ENCODE peak calls at places on chromosomes 1 and 21, in seven cellular contexts. E is left ventricle myocardium inferior, D is choroid plexus epithelial cell, Y is HepG2, A is esophagus squamous epithelium, V is HFF-Myc, S is H9. C is an unnamed sample.

GRCh38 chr21:14589855-14590563 is 43.9 kb upstream of the SAMSN1 start:
- DNase-seq in E (no peak), D (no peak), Y (no peak), A (no peak), V (no peak), S (no peak), C (no peak)

GRCh38 chr1:42957880-42958487 is 684 bp downstream of the SLC2A1 start:
- DNase-seq in E (peak; percentile 65), D (no peak), Y (no peak), A (no peak), V (no peak), S (no peak), C (no peak)

GRCh38 chr1:8329439-8329838 is 11.5 kb downstream of the SLC45A1 start:
- DNase-seq in E (no peak), D (no peak), Y (no peak), A (no peak), V (no peak), S (no peak), C (no peak)

GRCh38 chr1:227841141-227841540 is 25.7 kb downstream of the PRSS38 start:
- DNase-seq in E (no peak), D (no peak), Y (no peak), A (no peak), V (no peak), S (no peak), C (no peak)

GRCh38 chr1:211735208-211736170 is 60.1 kb upstream of the NEK2 start:
- DNase-seq in E (no peak), D (peak; percentile 55), Y (peak; percentile 17), A (no peak), V (peak; percentile 63), S (peak; percentile 44), C (no peak)

GRCh38 chr1:243477676-243478075 is 221.8 kb downstream of the SDCCAG8 start:
- DNase-seq in E (no peak), D (no peak), Y (no peak), A (no peak), V (no peak), S (no peak), C (no peak)

GRCh38 chr1:16038620-16038912 is 5.0 kb upstream of the CLCNKB start:
- DNase-seq in E (no peak), D (no peak), Y (peak; percentile 62), A (no peak), V (no peak), S (no peak), C (no peak)

GRCh38 chr1:21329209-21329844 is 39.1 kb upstream of the ECE1 start:
- DNase-seq in E (no peak), D (no peak), Y (peak; percentile 98), A (no peak), V (no peak), S (no peak), C (no peak)

GRCh38 chr1:47194314-47194713 is 4.5 kb upstream of the PDZK1IP1 start:
- DNase-seq in E (no peak), D (no peak), Y (no peak), A (no peak), V (no peak), S (peak; percentile 10), C (no peak)

GRCh38 chr21:36291509-36291908 is 28.5 kb upstream of the MORC3 start:
- DNase-seq in E (no peak), D (no peak), Y (no peak), A (no peak), V (no peak), S (no peak), C (no peak)

GRCh38 chr1:205506409-205507196 is 2.1 kb downstream of the CDK18 start:
- DNase-seq in E (no peak), D (no peak), Y (no peak), A (no peak), V (no peak), S (no peak), C (no peak)

GRCh38 chr1:83632906-83633305 is 366.0 kb downstream of the TTLL7 start:
- DNase-seq in E (no peak), D (no peak), Y (no peak), A (no peak), V (no peak), S (no peak), C (no peak)

GRCh38 chr1:85134583-85135455 is 66.0 kb downstream of the SYDE2 start:
- DNase-seq in E (no peak), D (peak; percentile 86), Y (peak; percentile 20), A (no peak), V (no peak), S (no peak), C (no peak)

GRCh38 chr1:156599811-156600210 is 1.5 kb downstream of the GPATCH4 start:
- DNase-seq in E (no peak), D (no peak), Y (peak; percentile 44), A (no peak), V (no peak), S (no peak), C (no peak)

GRCh38 chr1:156600733-156601121 is 552 bp downstream of the GPATCH4 start:
- DNase-seq in E (no peak), D (peak; percentile 26), Y (no peak), A (no peak), V (no peak), S (no peak), C (no peak)

GRCh38 chr1:156601122-156601830 is at the start of gene GPATCH4:
- DNase-seq in E (peak; percentile 68), D (peak; percentile 93), Y (peak; percentile 73), A (no peak), V (peak; percentile 87), S (peak; percentile 88), C (no peak)

GRCh38 chr1:156601892-156602291 is 613 bp upstream of the GPATCH4 start:
- DNase-seq in E (no peak), D (no peak), Y (no peak), A (no peak), V (no peak), S (no peak), C (no peak)

GRCh38 chr1:156602557-156602993 is 1.3 kb upstream of the GPATCH4 start:
- DNase-seq in E (no peak), D (peak; percentile 42), Y (no peak), A (no peak), V (no peak), S (no peak), C (no peak)
- TF ChIP-seq CTCF in E (peak; percentile 31), D (peak; percentile 55), Y (peak; percentile 55), A (peak; percentile 21), V (peak; percentile 54), S (peak; percentile 68), C (peak; percentile 72)

GRCh38 chr1:100277866-100278265 is 11.8 kb downstream of the RTCA start:
- DNase-seq in E (no peak), D (no peak), Y (no peak), A (no peak), V (no peak), S (no peak), C (no peak)
- TF ChIP-seq CTCF in E (no peak), D (no peak), Y (no peak), A (no peak), V (no peak), S (no peak), C (no peak)

DNA sequence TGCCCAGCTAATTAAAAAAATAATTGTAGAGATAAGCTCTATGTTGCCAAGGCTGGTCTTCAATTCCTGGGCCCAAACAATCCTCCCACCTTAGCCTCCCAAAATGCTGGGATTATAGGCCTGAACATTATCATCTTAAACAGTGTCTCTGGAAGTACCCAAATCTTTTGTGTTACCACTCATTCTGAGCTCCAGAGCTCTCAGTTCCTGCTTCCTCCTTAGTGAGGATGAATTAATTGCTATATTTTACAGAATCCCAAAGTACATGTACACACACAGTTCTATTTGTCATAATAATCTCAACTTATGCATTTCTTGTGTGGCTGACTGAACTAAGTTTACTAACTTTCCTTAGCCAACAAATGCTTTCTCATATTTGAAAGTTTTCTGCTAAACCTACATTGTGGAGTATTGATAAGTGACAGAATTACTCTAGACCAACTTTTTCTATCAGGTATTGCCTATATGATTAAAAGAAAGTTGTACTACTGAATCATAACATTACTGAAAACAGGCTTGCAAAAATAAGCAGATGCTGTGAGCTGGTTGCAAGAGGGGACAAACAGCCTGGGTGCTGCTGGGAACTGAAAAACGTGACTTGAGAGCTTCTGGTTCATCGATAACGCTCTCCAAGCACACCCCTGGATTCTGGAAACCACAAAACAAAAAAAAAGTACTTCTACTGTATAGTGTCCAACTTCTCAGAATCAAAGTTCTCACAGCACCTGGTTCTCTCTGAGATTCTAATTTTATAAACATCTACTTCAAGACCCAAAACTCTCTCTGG is 15.3 kb downstream of the VAV3 start:
- DNase-seq in E (no peak), D (no peak), Y (no peak), A (no peak), V (no peak), S (no peak), C (no peak)
- TF ChIP-seq CTCF in E (no peak), D (no peak), Y (no peak), A (no peak), V (no peak), S (no peak), C (no peak)

DNA sequence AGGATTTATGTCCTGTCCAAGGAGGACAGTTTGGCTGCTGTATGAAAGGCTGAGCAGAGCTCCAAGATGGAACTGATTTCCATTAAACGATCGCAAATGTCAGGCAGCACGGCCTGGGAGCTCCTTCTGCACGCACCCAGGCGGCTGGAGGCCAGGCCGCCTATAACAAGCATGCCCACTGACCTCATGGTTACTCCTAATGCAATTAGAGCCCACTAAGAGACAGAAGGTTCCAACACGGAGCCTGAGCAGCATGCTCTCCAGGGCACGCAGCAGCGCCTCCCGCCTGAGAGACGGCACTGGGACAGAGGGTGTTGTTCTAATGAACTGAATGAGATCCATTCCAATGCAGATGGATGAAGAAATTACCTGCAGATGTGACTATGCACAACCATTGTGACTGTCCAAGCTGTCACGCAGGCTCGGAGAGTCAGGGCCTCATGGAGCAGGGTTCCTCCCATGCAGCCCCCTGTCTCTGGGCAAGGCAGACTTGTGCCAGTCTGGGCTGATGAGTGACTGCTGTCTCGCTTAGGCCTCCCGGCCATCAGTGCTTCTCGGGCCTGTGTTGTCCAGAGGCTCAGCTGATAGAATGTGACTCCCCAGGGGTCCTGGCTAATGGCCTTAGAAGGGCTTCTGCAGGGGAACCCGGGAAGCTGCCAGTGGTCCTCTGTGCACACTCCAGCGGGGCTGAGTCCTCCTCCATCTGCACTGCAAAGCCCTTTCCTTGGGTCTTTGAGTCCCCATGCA is 25.1 kb upstream of the CDCA8 start:
- DNase-seq in E (no peak), D (no peak), Y (no peak), A (no peak), V (no peak), S (no peak), C (peak; percentile 61)
- TF ChIP-seq CTCF in E (no peak), D (no peak), Y (no peak), A (no peak), V (no peak), S (no peak), C (no peak)

GRCh38 chr1:156709743-156710489 is 4.5 kb upstream of the CRABP2 start:
- DNase-seq in E (peak; percentile 58), D (peak; percentile 21), Y (no peak), A (no peak), V (no peak), S (no peak), C (peak; percentile 95)
- TF ChIP-seq CTCF in E (no peak), D (no peak), Y (no peak), A (no peak), V (no peak), S (no peak), C (peak; percentile 22)